ENCODE peak calls at places on chromosomes 13 and 19, in four cellular contexts. R is psoas muscle, L is body of pancreas, D is sigmoid colon. N is an unnamed sample. For H3K27me3, the result is how much of the 10 kb centered on the place peaks cover.

GRCh38 chr19:48120505-48120904 is 9.9 kb upstream of the PLA2G4C start:
- DNase-seq in R (no peak), L (no peak), D (no peak), N (no peak)

GRCh38 chr19:7507884-7508283 is 8.0 kb upstream of the ZNF358 start:
- DNase-seq in R (peak), L (peak), D (peak), N (peak)

GRCh38 chr13:110575322-110576069 is 14.0 kb upstream of the RAB20 start:
- DNase-seq in R (peak), L (peak), D (no peak), N (no peak)

GRCh38 chr13:79711631-79712030 is 230.7 kb downstream of the NDFIP2 start:
- DNase-seq in R (no peak), L (no peak), D (no peak), N (no peak)

GRCh38 chr13:79030513-79030912 is 371.6 kb upstream of the OBI1 start:
- DNase-seq in R (no peak), L (no peak), D (no peak), N (no peak)

GRCh38 chr13:64314286-64314685 is 2898.6 kb upstream of the PCDH20 start:
- DNase-seq in R (no peak), L (no peak), D (no peak), N (no peak)

GRCh38 chr13:84917252-84917878 is 881.9 kb downstream of the SLITRK6 start:
- DNase-seq in R (no peak), L (no peak), D (no peak), N (no peak)

GRCh38 chr19:48249502-48250014 is 6.2 kb downstream of the CARD8 start:
- DNase-seq in R (peak), L (peak), D (peak), N (no peak)

GRCh38 chr13:98144501-98145350 is 1.8 kb downstream of the FARP1 start:
- DNase-seq in R (no peak), L (peak), D (no peak), N (peak)

GRCh38 chr19:13102416-13102665 is 317 bp downstream of the LYL1 start:
- DNase-seq in R (no peak), L (no peak), D (no peak), N (no peak)

GRCh38 chr19:47719047-47719885 is 6.0 kb downstream of the EHD2 start:
- DNase-seq in R (peak), L (peak), D (peak), N (peak)

GRCh38 chr13:41271456-41272285 is 8.3 kb upstream of the MTRF1 start:
- DNase-seq in R (no peak), L (no peak), D (no peak), N (no peak)

GRCh38 chr13:42832341-42833153 is 51.2 kb downstream of the FAM216B start:
- DNase-seq in R (no peak), L (peak), D (no peak), N (no peak)

GRCh38 chr19:44960906-44961734 is 5.9 kb downstream of the CLPTM1 start:
- DNase-seq in R (no peak), L (no peak), D (no peak), N (no peak)

GRCh38 chr19:55253264-55253663 is 5.6 kb downstream of the PPP6R1 start:
- DNase-seq in R (no peak), L (no peak), D (no peak), N (no peak)

GRCh38 chr13:97904059-97904458 is 49.4 kb upstream of the IPO5 start:
- DNase-seq in R (no peak), L (no peak), D (no peak), N (no peak)

GRCh38 chr13:30757026-30757425 is 21.7 kb downstream of the ALOX5AP start:
- DNase-seq in R (no peak), L (no peak), D (no peak), N (no peak)

GRCh38 chr19:14425696-14426138 is 6.6 kb upstream of the DDX39A start:
- DNase-seq in R (no peak), L (no peak), D (no peak), N (no peak)

GRCh38 chr19:57903298-57904174 is 12.9 kb downstream of the ZNF417 start:
- DNase-seq in R (no peak), L (no peak), D (no peak), N (no peak)

GRCh38 chr13:29887030-29887557 is 36.7 kb upstream of the UBL3 start:
- DNase-seq in R (no peak), L (no peak), D (no peak), N (no peak)

GRCh38 chr13:32902898-32903297 is 113.3 kb upstream of the KL start:
- DNase-seq in R (peak), L (peak), D (peak), N (peak)

GRCh38 chr13:40794414-40795368 is 5.3 kb downstream of the SLC25A15 start:
- DNase-seq in R (no peak), L (peak), D (no peak), N (no peak)

GRCh38 chr19:876780-877314 is 16.1 kb downstream of the MED16 start:
- DNase-seq in R (no peak), L (no peak), D (no peak), N (no peak)

GRCh38 chr13:39777527-39778061 is 122.1 kb downstream of the COG6 start:
- DNase-seq in R (no peak), L (no peak), D (no peak), N (no peak)

GRCh38 chr19:10219678-10220077 is 11.5 kb downstream of the S1PR2 start:
- DNase-seq in R (no peak), L (no peak), D (no peak), N (no peak)
- TF ChIP-seq CTCF in R (no peak), L (peak), D (peak), N (no peak)

GRCh38 chr19:46211201-46211881 is 18.2 kb upstream of the IGFL1 start:
- DNase-seq in R (peak), L (peak), D (no peak), N (no peak)
- H3K27me3 ChIP-seq in R (under half), L (under half), D (under half), N (under half)

GRCh38 chr19:50361290-50362029 is 4.0 kb downstream of the NAPSA start:
- DNase-seq in R (no peak), L (no peak), D (no peak), N (no peak)
- H3K27ac ChIP-seq in R (no peak), L (no peak), D (no peak), N (no peak)

DNA sequence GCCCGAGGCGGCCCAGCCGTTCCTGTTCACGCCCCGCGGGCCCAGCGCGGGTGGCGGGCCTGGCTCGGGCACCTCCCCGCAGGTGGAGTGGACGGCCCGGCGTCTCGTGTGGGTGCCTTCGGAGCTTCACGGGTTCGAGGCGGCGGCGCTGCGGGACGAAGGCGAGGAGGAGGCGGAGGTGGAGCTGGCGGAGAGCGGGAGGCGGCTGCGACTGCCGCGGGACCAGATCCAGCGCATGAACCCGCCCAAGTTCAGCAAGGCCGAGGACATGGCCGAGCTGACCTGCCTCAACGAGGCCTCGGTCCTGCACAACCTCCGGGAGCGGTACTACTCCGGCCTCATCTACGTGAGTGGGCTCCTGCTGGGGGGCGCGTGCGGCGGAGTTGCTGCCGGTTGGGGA is 7.0 kb downstream of the MYH14 start:
- DNase-seq in R (no peak), L (no peak), D (no peak), N (no peak)
- TF ChIP-seq CTCF in R (no peak), L (no peak), D (no peak), N (no peak)

DNA sequence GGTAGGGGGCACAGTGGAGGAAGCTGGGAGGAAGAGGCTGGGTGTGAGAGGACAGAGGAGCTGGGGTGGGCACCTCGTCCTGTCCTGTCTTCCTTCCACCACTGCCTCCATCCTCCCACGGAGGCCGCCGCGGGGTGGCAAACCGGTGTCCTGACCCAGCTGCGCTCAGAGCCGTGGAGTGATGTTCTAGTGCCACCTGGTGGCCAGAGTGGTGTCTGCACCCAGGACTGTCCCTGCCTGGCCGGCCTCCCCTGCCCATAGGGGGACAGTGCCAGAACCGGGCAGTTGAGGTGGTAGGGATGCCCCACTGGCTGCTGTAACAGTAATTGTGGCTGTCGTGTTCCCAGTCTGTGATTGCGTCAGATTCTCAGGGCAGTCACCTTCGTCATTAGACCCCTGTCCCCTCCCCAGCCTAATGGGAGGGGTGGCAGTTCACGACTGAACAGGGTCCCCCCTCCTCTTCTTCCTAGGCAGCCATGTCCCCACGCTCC is 11.1 kb upstream of the ARRDC2 start:
- DNase-seq in R (peak), L (peak), D (peak), N (peak)
- H3K27me3 ChIP-seq in R (under half), L (under half), D (under half), N (under half)

GRCh38 chr19:6264077-6264445 is 15.7 kb downstream of the MLLT1 start:
- DNase-seq in R (no peak), L (no peak), D (no peak), N (no peak)
- H3K27ac ChIP-seq in R (peak), L (no peak), D (peak), N (no peak)

DNA sequence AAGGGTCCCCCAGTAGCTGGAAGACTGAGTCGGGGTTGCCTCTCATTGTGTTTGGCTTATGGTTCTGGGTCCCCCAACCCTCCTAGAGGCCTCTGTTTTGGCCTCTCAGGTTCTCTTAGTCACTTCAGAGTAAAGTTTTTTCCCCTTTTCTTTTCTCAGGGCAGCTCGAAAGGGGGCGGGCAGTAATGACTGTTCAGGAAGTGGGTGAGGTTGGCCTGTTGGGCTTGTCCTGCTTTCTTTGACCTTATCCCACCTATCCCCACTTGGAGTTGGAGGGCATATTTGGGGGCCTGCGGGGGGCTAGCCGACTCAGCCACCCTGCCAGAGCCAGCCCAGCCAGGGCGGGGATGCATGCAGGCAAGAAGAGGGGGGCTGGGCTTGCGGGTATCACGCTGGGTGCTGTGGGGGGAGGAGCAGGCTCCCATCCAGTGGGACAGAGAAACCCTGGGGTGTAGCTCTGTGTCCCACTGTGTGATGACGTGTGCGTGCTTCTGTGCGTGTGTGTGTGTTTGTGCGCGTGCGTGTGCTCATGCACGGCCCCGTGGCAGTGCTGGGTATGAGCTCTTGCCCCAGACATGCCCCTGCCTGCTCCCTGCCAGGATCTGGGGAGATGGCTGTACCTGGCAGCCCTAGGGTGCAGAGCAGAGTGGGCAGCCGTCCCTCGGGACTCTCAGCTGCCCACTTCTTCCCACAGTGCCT is 1.4 kb downstream of the CIC start:
- DNase-seq in R (peak), L (peak), D (peak), N (peak)
- TF ChIP-seq CTCF in R (no peak), L (no peak), D (no peak), N (no peak)

GRCh38 chr19:30311911-30312310 is 60.3 kb upstream of the ZNF536 start:
- DNase-seq in R (no peak), L (no peak), D (no peak), N (no peak)
- H3K27me3 ChIP-seq in R (under half), L (under half), D (under half), N (under half)

DNA sequence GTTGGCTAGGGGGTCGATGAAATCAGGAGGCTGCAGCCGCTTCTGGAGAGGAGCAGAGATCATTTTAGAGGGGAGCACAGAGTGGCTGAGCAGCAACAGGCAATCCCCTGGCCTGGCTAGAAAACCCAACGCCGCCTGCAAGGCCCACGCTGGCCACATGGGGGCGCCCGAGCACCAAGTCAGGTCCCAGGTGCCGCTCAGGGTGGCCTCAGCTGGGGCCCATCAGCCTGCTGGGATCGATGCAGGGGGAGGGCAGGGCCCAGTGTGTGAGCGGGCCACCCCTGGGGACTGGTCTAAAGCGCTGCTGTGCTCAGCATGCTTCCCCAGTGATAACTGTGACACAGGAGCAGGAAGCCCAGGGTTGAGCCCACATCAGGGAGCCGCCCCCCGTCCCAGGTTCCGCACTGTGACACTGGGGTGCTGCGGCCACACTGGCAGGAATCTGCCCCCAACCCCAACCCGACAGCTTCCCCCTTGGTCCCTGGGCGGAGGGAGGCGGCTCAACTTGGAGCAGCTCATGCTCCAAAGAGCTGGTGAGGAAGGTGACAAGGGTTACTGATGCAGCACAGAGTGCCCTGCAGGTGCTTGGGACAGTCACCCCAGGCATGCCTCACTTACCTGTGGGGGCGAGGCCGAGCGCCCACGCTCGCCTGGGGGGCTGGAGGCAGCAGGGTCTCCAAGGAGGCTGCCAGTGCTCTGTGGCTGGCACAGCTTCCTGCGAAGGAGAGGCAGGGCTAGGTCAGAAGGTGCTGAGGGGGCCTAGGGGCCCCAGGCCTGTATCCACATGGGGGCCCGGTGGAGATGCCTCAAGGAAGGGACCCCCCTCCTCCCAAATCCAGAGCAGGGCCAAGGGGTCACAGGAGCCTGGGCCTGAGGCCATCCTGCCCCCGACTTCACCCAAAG is 13.3 kb upstream of the ISYNA1 start:
- DNase-seq in R (peak), L (peak), D (peak), N (peak)
- H3K27ac ChIP-seq in R (peak), L (no peak), D (peak), N (peak)

N was measured in dorsolateral prefrontal cortex.